ENCODE peak calls at places on chromosomes 1 and 21, in six cellular contexts. K, V, J, S, H and Z are unnamed samples.
A peak's percentile ranks its signal among the peaks of the same experiment; 100 is the strongest.

GRCh38 chr1:42479621-42480020 is 16.5 kb downstream of the CCDC30 start:
- DNase-seq in H (no peak), K (no peak), S (no peak), J (no peak), V (no peak), Z (no peak)

GRCh38 chr1:2003564-2004131 is at the start of gene CFAP74:
- DNase-seq in J (no peak), H (peak; percentile 80), S (no peak), K (no peak), V (no peak), Z (no peak)

GRCh38 chr1:43934279-43934985 is 831 bp downstream of the ARTN start:
- DNase-seq in H (peak; percentile 88), K (peak; percentile 87), V (peak; percentile 59), S (no peak), J (no peak), Z (no peak)

GRCh38 chr1:117657031-117657430 is 51.2 kb downstream of the TENT5C start:
- DNase-seq in H (no peak), K (no peak), S (no peak), V (no peak), J (no peak), Z (no peak)

GRCh38 chr1:17617787-17618557 is 78.5 kb downstream of the ARHGEF10L start:
- DNase-seq in V (no peak), J (peak; percentile 85), S (no peak), H (no peak), K (no peak), Z (peak; percentile 93)

GRCh38 chr1:153536618-153537375 is 1.0 kb upstream of the S100A6 start:
- DNase-seq in V (no peak), K (no peak), H (peak; percentile 86), J (peak; percentile 43), S (no peak), Z (no peak)

GRCh38 chr1:77709727-77710126 is 27.3 kb upstream of the ZZZ3 start:
- DNase-seq in K (no peak), S (no peak), J (no peak), V (no peak), H (no peak), Z (no peak)

GRCh38 chr21:31945576-31945975 is 72.8 kb downstream of the HUNK start:
- DNase-seq in K (no peak), J (no peak), H (no peak), V (no peak), S (no peak), Z (no peak)

GRCh38 chr1:95983831-95984230 is 737.8 kb upstream of the PTBP2 start:
- DNase-seq in K (no peak), J (no peak), S (no peak), V (no peak), H (no peak), Z (no peak)

GRCh38 chr1:116569776-116570357 is 959 bp downstream of the CD58 start:
- DNase-seq in H (peak; percentile 85), S (no peak), K (peak; percentile 60), J (peak; percentile 41), V (peak; percentile 58), Z (no peak)

GRCh38 chr1:54488831-54489626 is 59.0 kb upstream of the ACOT11 start:
- DNase-seq in H (peak; percentile 95), K (peak; percentile 95), J (peak; percentile 77), V (peak; percentile 74), S (peak; percentile 90), Z (peak; percentile 90)

GRCh38 chr1:90488451-90488850 is 228.7 kb downstream of the BARHL2 start:
- DNase-seq in V (no peak), J (no peak), H (no peak), K (no peak), S (no peak), Z (no peak)

GRCh38 chr1:65952692-65953091 is 160.0 kb downstream of the PDE4B start:
- DNase-seq in J (no peak), H (no peak), S (no peak), V (no peak), K (no peak), Z (no peak)

GRCh38 chr1:160637821-160638539 is 8.9 kb downstream of the SLAMF1 start:
- DNase-seq in V (peak; percentile 39), H (no peak), K (no peak), S (no peak), J (no peak), Z (no peak)

GRCh38 chr21:21163904-21164303 is 165.7 kb downstream of the NCAM2 start:
- DNase-seq in V (peak; percentile 26), K (no peak), H (no peak), S (no peak), J (peak; percentile 30), Z (no peak)

GRCh38 chr1:8075511-8076051 is 49.5 kb upstream of the ERRFI1 start:
- DNase-seq in J (no peak), V (no peak), S (no peak), H (peak; percentile 80), K (no peak), Z (no peak)

GRCh38 chr1:1538989-1539309 is 1.5 kb downstream of the TMEM240 start:
- DNase-seq in J (no peak), K (no peak), H (no peak), V (no peak), S (no peak), Z (no peak)

GRCh38 chr1:66532798-66533783 is 862 bp upstream of the SGIP1 start:
- DNase-seq in S (no peak), H (peak; percentile 82), V (no peak), J (peak; percentile 25), K (peak; percentile 65), Z (peak; percentile 74)

GRCh38 chr1:218686258-218686657 is 341.1 kb downstream of the TGFB2 start:
- DNase-seq in H (no peak), J (no peak), K (no peak), V (no peak), S (no peak), Z (no peak)

GRCh38 chr1:36465731-36466369 is 1.7 kb upstream of the MRPS15 start:
- DNase-seq in V (no peak), S (no peak), K (peak; percentile 13), J (no peak), H (no peak), Z (no peak)

DNA sequence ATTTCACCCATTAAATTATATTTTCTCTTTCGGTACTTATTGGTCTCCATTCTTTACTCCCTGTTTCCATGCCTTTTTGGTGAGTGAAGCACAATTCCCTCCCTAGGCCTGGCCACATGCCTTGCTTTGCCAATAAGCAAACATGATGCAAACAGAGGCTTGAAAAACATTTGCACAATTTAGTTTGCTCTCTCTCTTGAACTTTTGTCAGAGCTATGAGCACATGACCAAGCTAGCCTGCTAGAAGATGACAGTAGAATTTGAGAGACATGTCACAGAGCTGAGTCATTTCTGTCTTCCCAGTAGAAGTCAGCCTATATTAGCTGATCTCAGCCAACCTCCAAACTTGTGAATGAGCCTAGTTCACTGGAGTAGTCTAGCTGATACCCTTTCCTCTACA is 24.6 kb downstream of the ANGPTL3 start:
- DNase-seq in K (no peak), V (no peak), S (no peak), J (peak; percentile 47), H (no peak), Z (no peak)
- H3K27ac ChIP-seq in K (no peak overlapping the region), V (no peak overlapping the region), S (no peak overlapping the region), J (no peak overlapping the region), H (no peak overlapping the region), Z (no peak overlapping the region)

GRCh38 chr1:175221548-175222175 is 29.1 kb upstream of the KIAA0040 start:
- DNase-seq in J (peak; percentile 34), H (no peak), S (no peak), V (no peak), K (peak; percentile 61), Z (no peak)
- TF ChIP-seq CTCF in J (peak; percentile 8), H (no peak), S (peak; percentile 13), V (no peak), K (no peak), Z (no peak)

GRCh38 chr21:44957901-44958451 is 18.1 kb downstream of the SLX9 start:
- DNase-seq in S (no peak), V (no peak), H (peak; percentile 74), J (no peak), K (no peak), Z (no peak)

GRCh38 chr21:44957047-44957831 is 17.4 kb downstream of the SLX9 start:
- DNase-seq in S (no peak), J (no peak), K (no peak), H (peak; percentile 63), V (no peak), Z (no peak)

GRCh38 chr21:44960141-44961092 is 20.6 kb downstream of the SLX9 start:
- DNase-seq in V (no peak), J (no peak), K (no peak), S (no peak), H (peak; percentile 50), Z (no peak)

GRCh38 chr21:44959376-44960091 is 19.7 kb downstream of the SLX9 start:
- DNase-seq in V (no peak), J (no peak), S (no peak), K (no peak), H (peak; percentile 57), Z (no peak)

GRCh38 chr21:44958471-44959191 is 18.8 kb downstream of the SLX9 start:
- DNase-seq in K (no peak), H (peak; percentile 75), S (no peak), J (peak; percentile 87), V (no peak), Z (peak; percentile 98)
- H3K4me3 ChIP-seq in K (no peak overlapping the region), H (no peak overlapping the region), S (peak overlapping the region; percentile 2), J (peak overlapping the region; percentile 19), V (no peak overlapping the region), Z (peak overlapping the region; percentile 58)

GRCh38 chr1:111732718-111733117 is 6.5 kb downstream of the INKA2 start:
- DNase-seq in V (no peak), K (no peak), S (peak; percentile 65), H (no peak), J (no peak), Z (peak; percentile 68)
- H3K27ac ChIP-seq in V (no peak overlapping the region), K (no peak overlapping the region), S (no peak overlapping the region), H (no peak overlapping the region), J (peak overlapping the region; percentile 60), Z (peak overlapping the region; percentile 80)

GRCh38 chr1:113934511-113935055 is 5.5 kb downstream of the HIPK1 start:
- DNase-seq in H (no peak), J (no peak), V (no peak), S (no peak), K (no peak), Z (no peak)
- TF ChIP-seq CTCF in H (no peak), J (no peak), V (no peak), S (no peak), K (no peak), Z (no peak)

DNA sequence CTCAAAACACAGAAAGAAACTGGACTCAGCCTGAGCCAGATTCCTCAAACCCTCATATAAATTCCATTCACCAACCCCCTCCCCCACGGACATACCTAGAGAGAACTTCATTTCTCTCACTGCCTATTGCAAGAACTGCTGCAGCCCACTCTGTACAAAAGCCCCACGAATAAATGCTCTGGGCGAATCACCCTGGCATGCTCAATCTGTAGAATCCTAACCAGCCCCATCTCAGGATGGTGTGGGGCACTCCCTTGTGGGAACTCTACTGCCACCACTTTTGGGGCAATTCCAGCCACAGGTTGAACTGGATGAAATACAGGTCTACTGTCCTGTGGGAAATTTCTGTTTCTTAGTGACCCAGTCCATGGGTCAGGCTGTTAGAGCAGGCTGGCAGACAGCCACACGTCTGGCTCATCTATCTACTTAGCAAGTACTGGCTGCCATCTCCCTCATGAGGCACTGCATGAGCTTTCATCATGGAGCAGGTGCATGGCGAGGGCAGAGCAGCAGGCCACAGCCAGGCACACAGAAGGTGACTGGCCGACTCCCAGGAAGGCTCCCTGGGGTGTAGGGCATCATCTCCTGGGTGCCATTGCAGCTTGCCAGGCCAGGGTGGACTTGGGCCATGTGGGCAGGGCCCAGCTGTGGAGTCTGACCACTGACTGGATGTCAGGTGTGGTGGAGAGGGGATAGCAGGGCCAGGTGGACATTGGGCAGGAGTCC is 1.6 kb upstream of the C1orf35 start:
- DNase-seq in K (no peak), V (no peak), S (no peak), H (peak; percentile 61), J (no peak), Z (no peak)
- H3K4me3 ChIP-seq in K (no peak overlapping the region), V (no peak overlapping the region), S (no peak overlapping the region), H (no peak overlapping the region), J (no peak overlapping the region), Z (no peak overlapping the region)

GRCh38 chr1:94562502-94563260 is 21.1 kb upstream of the F3 start:
- DNase-seq in S (no peak), H (no peak), K (no peak), J (no peak), V (no peak), Z (no peak)
- H3K27ac ChIP-seq in S (no peak overlapping the region), H (peak overlapping the region; percentile 48), K (no peak overlapping the region), J (no peak overlapping the region), V (no peak overlapping the region), Z (no peak overlapping the region)